ENCODE peak calls at places on chromosomes 4 and X, in six cellular contexts. D is T-helper 17 cell; M is RPMI8226; N is PC-9; S is GM12865; Y is activated CD4-positive, CD25-positive, alpha-beta regulatory T cell treated with anti-CD3 and anti-CD28 coated beads, Interleukin-2, amount 50 U/mL, for 72 hours. R is an unnamed sample.

GRCh38 chr4:62797221-62797620 is 1597.1 kb downstream of the ADGRL3 start:
- DNase-seq in D (no peak), M (no peak), N (no peak), S (no peak), Y (no peak), R (no peak)

GRCh38 chr4:84384801-84385582 is 114.1 kb downstream of the NKX6-1 start:
- DNase-seq in D (no peak), M (no peak), N (no peak), S (no peak), Y (no peak), R (no peak)

GRCh38 chr4:82893942-82894341 is 3.0 kb upstream of the SEC31A start:
- DNase-seq in D (no peak), M (no peak), N (no peak), S (no peak), Y (no peak), R (no peak)

GRCh38 chrX:136627381-136627780 is 20.6 kb upstream of the CD40LG start:
- DNase-seq in D (no peak), M (no peak), N (no peak), S (no peak), Y (no peak), R (no peak)

GRCh38 chr4:169757575-169758184 is at the start of gene HPF1:
- DNase-seq in D (peak), M (peak), N (peak), S (peak), Y (peak), R (peak)

GRCh38 chrX:7252013-7252610 is 104.2 kb upstream of the PUDP start:
- DNase-seq in D (no peak), M (no peak), N (peak), S (peak), Y (no peak), R (no peak)

GRCh38 chr4:185522451-185522850 is 12.9 kb downstream of the PDLIM3 start:
- DNase-seq in D (no peak), M (no peak), N (no peak), S (no peak), Y (no peak), R (no peak)

GRCh38 chrX:18889982-18890381 is 93.9 kb downstream of the PHKA2 start:
- DNase-seq in D (no peak), M (no peak), N (no peak), S (no peak), Y (no peak), R (no peak)

GRCh38 chr4:100977746-100978397 is 369.5 kb downstream of the PPP3CA start:
- DNase-seq in D (no peak), M (no peak), N (no peak), S (no peak), Y (no peak), R (no peak)

GRCh38 chr4:140947507-140947906 is 185.8 kb downstream of the RNF150 start:
- DNase-seq in D (no peak), M (no peak), N (no peak), S (no peak), Y (no peak), R (no peak)

GRCh38 chr4:32216502-32216901 is 1496.3 kb downstream of the PCDH7 start:
- DNase-seq in D (no peak), M (no peak), N (no peak), S (no peak), Y (no peak), R (no peak)

GRCh38 chr4:109921384-109921808 is 8.7 kb downstream of the EGF start:
- DNase-seq in D (no peak), M (no peak), N (no peak), S (no peak), Y (no peak), R (no peak)

GRCh38 chrX:107135076-107135964 is 16.7 kb upstream of the RBM41 start:
- DNase-seq in D (no peak), M (no peak), N (peak), S (no peak), Y (no peak), R (no peak)

GRCh38 chr4:41957634-41958033 is 22.4 kb downstream of the TMEM33 start:
- DNase-seq in D (no peak), M (peak), N (no peak), S (peak), Y (no peak), R (no peak)

GRCh38 chr4:80878218-80878617 is 152.3 kb upstream of the BMP3 start:
- DNase-seq in D (no peak), M (no peak), N (no peak), S (no peak), Y (no peak), R (no peak)

GRCh38 chr4:102449751-102450352 is 51.3 kb upstream of the NFKB1 start:
- DNase-seq in D (peak), M (peak), N (peak), S (peak), Y (no peak), R (peak)

GRCh38 chr4:140427104-140427918 is at the start of gene CLGN:
- DNase-seq in D (peak), M (peak), N (peak), S (peak), Y (peak), R (peak)

GRCh38 chrX:103414561-103414960 is 38.2 kb downstream of the BEX3 start:
- DNase-seq in D (no peak), M (no peak), N (no peak), S (no peak), Y (no peak), R (no peak)

GRCh38 chrX:81202413-81202794 is 502 bp downstream of the SH3BGRL start:
- DNase-seq in D (no peak), M (peak), N (no peak), S (peak), Y (no peak), R (no peak)

GRCh38 chr4:6008092-6008551 is 10.1 kb downstream of the C4orf50 start:
- DNase-seq in D (no peak), M (no peak), N (no peak), S (no peak), Y (no peak), R (no peak)

GRCh38 chr4:2138846-2139500 is 79.8 kb downstream of the NAT8L start:
- DNase-seq in D (no peak), M (no peak), N (no peak), S (no peak), Y (no peak), R (no peak)

GRCh38 chr4:186104895-186105720 is 604 bp downstream of the FAM149A start:
- DNase-seq in D (no peak), M (peak), N (peak), S (no peak), Y (peak), R (no peak)

GRCh38 chr4:82594466-82594865 is 32.7 kb upstream of the TMEM150C start:
- DNase-seq in D (no peak), M (no peak), N (no peak), S (no peak), Y (no peak), R (no peak)

GRCh38 chrX:97027384-97027922 is 143.7 kb downstream of the RPA4 start:
- DNase-seq in D (no peak), M (no peak), N (no peak), S (no peak), Y (no peak), R (no peak)

GRCh38 chr4:6824772-6825402 is 42.4 kb downstream of the KIAA0232 start:
- DNase-seq in D (no peak), M (no peak), N (no peak), S (no peak), Y (no peak), R (no peak)

GRCh38 chrX:72107841-72108590 is 23.7 kb downstream of the RTL5 start:
- DNase-seq in D (no peak), M (no peak), N (no peak), S (no peak), Y (no peak), R (no peak)

GRCh38 chr4:145937021-145937861 is 1.4 kb downstream of the ZNF827 start:
- DNase-seq in D (peak), M (peak), N (peak), S (peak), Y (peak), R (peak)

GRCh38 chrX:5390376-5390775 is 838.3 kb downstream of the NLGN4X start:
- DNase-seq in D (no peak), M (no peak), N (no peak), S (no peak), Y (no peak), R (no peak)

GRCh38 chr4:128068927-128069326 is 7.8 kb downstream of the LARP1B start:
- DNase-seq in D (no peak), M (no peak), N (no peak), S (peak), Y (no peak), R (no peak)

GRCh38 chr4:127870688-127871087 is 10.0 kb upstream of the PLK4 start:
- DNase-seq in D (no peak), M (no peak), N (peak), S (no peak), Y (no peak), R (no peak)

GRCh38 chr4:10033191-10033881 is 12.0 kb upstream of the SLC2A9 start:
- DNase-seq in D (no peak), M (no peak), N (peak), S (peak), Y (no peak), R (no peak)

GRCh38 chr4:79688696-79689095 is 280.7 kb upstream of the GK2 start:
- DNase-seq in D (no peak), M (no peak), N (no peak), S (no peak), Y (no peak), R (no peak)

GRCh38 chrX:148504412-148504950 is 4.1 kb downstream of the AFF2 start:
- DNase-seq in D (no peak), M (no peak), N (no peak), S (no peak), Y (no peak), R (no peak)

GRCh38 chr4:118987959-118988634 is 99.4 kb downstream of the SYNPO2 start:
- DNase-seq in D (no peak), M (no peak), N (no peak), S (no peak), Y (no peak), R (no peak)

GRCh38 chr4:40317921-40318658 is 17.0 kb upstream of the CHRNA9 start:
- DNase-seq in D (no peak), M (no peak), N (no peak), S (no peak), Y (no peak), R (no peak)

GRCh38 chr4:27789768-27790167 is 929.1 kb downstream of the STIM2 start:
- DNase-seq in D (no peak), M (no peak), N (no peak), S (no peak), Y (no peak), R (no peak)

GRCh38 chr4:158884280-158884679 is 115.5 kb downstream of the FNIP2 start:
- DNase-seq in D (no peak), M (no peak), N (no peak), S (no peak), Y (no peak), R (no peak)

GRCh38 chr4:38663021-38663800 is 788 bp upstream of the KLF3 start:
- DNase-seq in D (peak), M (peak), N (no peak), S (no peak), Y (peak), R (peak)